ENCODE peak calls at places on chromosomes 16 and 17, in seven cellular contexts. L, B, O, P, C, G and N are unnamed samples.

GRCh38 chr17:76359375-76359774 is 5.7 kb upstream of the PRPSAP1 start:
- DNase-seq in L (no peak), B (no peak), O (no peak), P (no peak), C (no peak), G (no peak), N (no peak)

GRCh38 chr16:70682239-70683145 is 3.4 kb downstream of the MTSS2 start:
- DNase-seq in L (no peak), B (no peak), O (no peak), P (no peak), C (no peak), G (no peak), N (no peak)

GRCh38 chr17:13759936-13760335 is 158.2 kb upstream of the HS3ST3A1 start:
- DNase-seq in L (no peak), B (no peak), O (no peak), P (no peak), C (no peak), G (no peak), N (no peak)

GRCh38 chr17:34135841-34136240 is 119.2 kb upstream of the CCL2 start:
- DNase-seq in L (no peak), B (no peak), O (no peak), P (no peak), C (no peak), G (no peak), N (no peak)

GRCh38 chr16:78756189-78756661 is 656.8 kb downstream of the WWOX start:
- DNase-seq in L (no peak), B (no peak), O (no peak), P (no peak), C (no peak), G (no peak), N (no peak)

GRCh38 chr16:3776316-3776715 is 59.0 kb upstream of the TRAP1 start:
- DNase-seq in L (no peak), B (no peak), O (no peak), P (no peak), C (no peak), G (peak), N (no peak)

GRCh38 chr17:56159764-56160394 is 6.6 kb downstream of the ANKFN1 start:
- DNase-seq in L (no peak), B (no peak), O (no peak), P (peak), C (no peak), G (no peak), N (no peak)

GRCh38 chr17:1179635-1180433 is at the start of gene ABR:
- DNase-seq in L (peak), B (peak), O (no peak), P (no peak), C (peak), G (peak), N (peak)

GRCh38 chr17:41340934-41341861 is 9.4 kb downstream of the KRT33A start:
- DNase-seq in L (peak), B (peak), O (no peak), P (no peak), C (no peak), G (no peak), N (no peak)